ENCODE peak calls at places on chromosomes 16 and 17, in six cellular contexts. One of them, this sample, is unnamed.

GRCh38 chr16:55436587-55436986 is 42.4 kb upstream of the MMP2 start:
- DNase-seq in stimulated activated CD4-positive, alpha-beta T cell treated with anti-CD3 and anti-CD28 coated beads, Interleukin-12 subunit alpha, Interleukin-12 subunit beta, amount 100 ng/mL, for 4 hours: no peak
- DNase-seq in Kasumi-1: no peak
- DNase-seq in stimulated activated CD8-positive, alpha-beta memory T cell treated with anti-CD3 and anti-CD28 coated beads, Interleukin-4, amount 100 ng/mL, for 24 hours: no peak
- DNase-seq in germinal center: no peak
- DNase-seq in left kidney: no peak
- DNase-seq in this sample: no peak

GRCh38 chr16:30535777-30536190 is 1.1 kb upstream of the ZNF747 start:
- DNase-seq in stimulated activated CD4-positive, alpha-beta T cell treated with anti-CD3 and anti-CD28 coated beads, Interleukin-12 subunit alpha, Interleukin-12 subunit beta, amount 100 ng/mL, for 4 hours: peak
- DNase-seq in stimulated activated CD8-positive, alpha-beta memory T cell treated with anti-CD3 and anti-CD28 coated beads, Interleukin-4, amount 100 ng/mL, for 24 hours: no peak
- DNase-seq in Kasumi-1: peak
- DNase-seq in left kidney: peak
- DNase-seq in germinal center: peak
- DNase-seq in this sample: peak

GRCh38 chr16:48564544-48565444 is 45.2 kb downstream of the N4BP1 start:
- DNase-seq in germinal center: no peak
- DNase-seq in Kasumi-1: no peak
- DNase-seq in stimulated activated CD4-positive, alpha-beta T cell treated with anti-CD3 and anti-CD28 coated beads, Interleukin-12 subunit alpha, Interleukin-12 subunit beta, amount 100 ng/mL, for 4 hours: no peak
- DNase-seq in left kidney: no peak
- DNase-seq in stimulated activated CD8-positive, alpha-beta memory T cell treated with anti-CD3 and anti-CD28 coated beads, Interleukin-4, amount 100 ng/mL, for 24 hours: no peak
- DNase-seq in this sample: no peak

GRCh38 chr16:74309789-74310781 is 13.5 kb downstream of the PSMD7 start:
- DNase-seq in left kidney: peak
- DNase-seq in germinal center: peak
- DNase-seq in Kasumi-1: peak
- DNase-seq in stimulated activated CD4-positive, alpha-beta T cell treated with anti-CD3 and anti-CD28 coated beads, Interleukin-12 subunit alpha, Interleukin-12 subunit beta, amount 100 ng/mL, for 4 hours: no peak
- DNase-seq in stimulated activated CD8-positive, alpha-beta memory T cell treated with anti-CD3 and anti-CD28 coated beads, Interleukin-4, amount 100 ng/mL, for 24 hours: no peak
- DNase-seq in this sample: peak

GRCh38 chr17:41324180-41325075 is 8.9 kb upstream of the KRTAP17-1 start:
- DNase-seq in germinal center: no peak
- DNase-seq in stimulated activated CD8-positive, alpha-beta memory T cell treated with anti-CD3 and anti-CD28 coated beads, Interleukin-4, amount 100 ng/mL, for 24 hours: no peak
- DNase-seq in stimulated activated CD4-positive, alpha-beta T cell treated with anti-CD3 and anti-CD28 coated beads, Interleukin-12 subunit alpha, Interleukin-12 subunit beta, amount 100 ng/mL, for 4 hours: no peak
- DNase-seq in left kidney: peak
- DNase-seq in Kasumi-1: no peak
- DNase-seq in this sample: no peak

GRCh38 chr17:1753767-1754429 is 8.0 kb upstream of the SERPINF1 start:
- DNase-seq in germinal center: no peak
- DNase-seq in stimulated activated CD4-positive, alpha-beta T cell treated with anti-CD3 and anti-CD28 coated beads, Interleukin-12 subunit alpha, Interleukin-12 subunit beta, amount 100 ng/mL, for 4 hours: no peak
- DNase-seq in stimulated activated CD8-positive, alpha-beta memory T cell treated with anti-CD3 and anti-CD28 coated beads, Interleukin-4, amount 100 ng/mL, for 24 hours: no peak
- DNase-seq in left kidney: no peak
- DNase-seq in Kasumi-1: no peak
- DNase-seq in this sample: no peak

GRCh38 chr17:62802531-62803205 is 5.4 kb downstream of the MARCHF10 start:
- DNase-seq in stimulated activated CD4-positive, alpha-beta T cell treated with anti-CD3 and anti-CD28 coated beads, Interleukin-12 subunit alpha, Interleukin-12 subunit beta, amount 100 ng/mL, for 4 hours: no peak
- DNase-seq in Kasumi-1: no peak
- DNase-seq in stimulated activated CD8-positive, alpha-beta memory T cell treated with anti-CD3 and anti-CD28 coated beads, Interleukin-4, amount 100 ng/mL, for 24 hours: no peak
- DNase-seq in germinal center: no peak
- DNase-seq in left kidney: peak
- DNase-seq in this sample: no peak

GRCh38 chr16:123971-124370 is 14.5 kb downstream of the NPRL3 start:
- DNase-seq in germinal center: no peak
- DNase-seq in Kasumi-1: no peak
- DNase-seq in stimulated activated CD8-positive, alpha-beta memory T cell treated with anti-CD3 and anti-CD28 coated beads, Interleukin-4, amount 100 ng/mL, for 24 hours: no peak
- DNase-seq in stimulated activated CD4-positive, alpha-beta T cell treated with anti-CD3 and anti-CD28 coated beads, Interleukin-12 subunit alpha, Interleukin-12 subunit beta, amount 100 ng/mL, for 4 hours: no peak
- DNase-seq in left kidney: no peak
- DNase-seq in this sample: no peak

GRCh38 chr17:65745241-65745640 is 183.8 kb upstream of the AXIN2 start:
- DNase-seq in stimulated activated CD4-positive, alpha-beta T cell treated with anti-CD3 and anti-CD28 coated beads, Interleukin-12 subunit alpha, Interleukin-12 subunit beta, amount 100 ng/mL, for 4 hours: no peak
- DNase-seq in stimulated activated CD8-positive, alpha-beta memory T cell treated with anti-CD3 and anti-CD28 coated beads, Interleukin-4, amount 100 ng/mL, for 24 hours: no peak
- DNase-seq in Kasumi-1: no peak
- DNase-seq in left kidney: no peak
- DNase-seq in germinal center: no peak
- DNase-seq in this sample: no peak

GRCh38 chr16:46775214-46775613 is 27.1 kb upstream of the MYLK3 start:
- DNase-seq in stimulated activated CD8-positive, alpha-beta memory T cell treated with anti-CD3 and anti-CD28 coated beads, Interleukin-4, amount 100 ng/mL, for 24 hours: no peak
- DNase-seq in left kidney: no peak
- DNase-seq in germinal center: no peak
- DNase-seq in Kasumi-1: no peak
- DNase-seq in stimulated activated CD4-positive, alpha-beta T cell treated with anti-CD3 and anti-CD28 coated beads, Interleukin-12 subunit alpha, Interleukin-12 subunit beta, amount 100 ng/mL, for 4 hours: no peak
- DNase-seq in this sample: no peak

GRCh38 chr17:64277831-64278562 is 14.9 kb upstream of the TEX2 start:
- DNase-seq in germinal center: no peak
- DNase-seq in stimulated activated CD8-positive, alpha-beta memory T cell treated with anti-CD3 and anti-CD28 coated beads, Interleukin-4, amount 100 ng/mL, for 24 hours: no peak
- DNase-seq in Kasumi-1: no peak
- DNase-seq in left kidney: no peak
- DNase-seq in stimulated activated CD4-positive, alpha-beta T cell treated with anti-CD3 and anti-CD28 coated beads, Interleukin-12 subunit alpha, Interleukin-12 subunit beta, amount 100 ng/mL, for 4 hours: no peak
- DNase-seq in this sample: no peak

GRCh38 chr17:75173526-75173925 is 9.2 kb downstream of the SUMO2 start:
- DNase-seq in left kidney: no peak
- DNase-seq in stimulated activated CD4-positive, alpha-beta T cell treated with anti-CD3 and anti-CD28 coated beads, Interleukin-12 subunit alpha, Interleukin-12 subunit beta, amount 100 ng/mL, for 4 hours: no peak
- DNase-seq in germinal center: no peak
- DNase-seq in stimulated activated CD8-positive, alpha-beta memory T cell treated with anti-CD3 and anti-CD28 coated beads, Interleukin-4, amount 100 ng/mL, for 24 hours: no peak
- DNase-seq in Kasumi-1: no peak
- DNase-seq in this sample: no peak

GRCh38 chr17:50388728-50389127 is 8.6 kb downstream of the LRRC59 start:
- DNase-seq in Kasumi-1: no peak
- DNase-seq in germinal center: no peak
- DNase-seq in stimulated activated CD4-positive, alpha-beta T cell treated with anti-CD3 and anti-CD28 coated beads, Interleukin-12 subunit alpha, Interleukin-12 subunit beta, amount 100 ng/mL, for 4 hours: no peak
- DNase-seq in stimulated activated CD8-positive, alpha-beta memory T cell treated with anti-CD3 and anti-CD28 coated beads, Interleukin-4, amount 100 ng/mL, for 24 hours: no peak
- DNase-seq in left kidney: no peak
- DNase-seq in this sample: no peak

GRCh38 chr17:29433551-29433950 is 43.4 kb downstream of the TAOK1 start:
- DNase-seq in stimulated activated CD8-positive, alpha-beta memory T cell treated with anti-CD3 and anti-CD28 coated beads, Interleukin-4, amount 100 ng/mL, for 24 hours: no peak
- DNase-seq in left kidney: peak
- DNase-seq in germinal center: no peak
- DNase-seq in stimulated activated CD4-positive, alpha-beta T cell treated with anti-CD3 and anti-CD28 coated beads, Interleukin-12 subunit alpha, Interleukin-12 subunit beta, amount 100 ng/mL, for 4 hours: no peak
- DNase-seq in Kasumi-1: peak
- DNase-seq in this sample: no peak

GRCh38 chr17:38653679-38654078 is 21.1 kb downstream of the EPOP start:
- DNase-seq in left kidney: no peak
- DNase-seq in stimulated activated CD8-positive, alpha-beta memory T cell treated with anti-CD3 and anti-CD28 coated beads, Interleukin-4, amount 100 ng/mL, for 24 hours: no peak
- DNase-seq in stimulated activated CD4-positive, alpha-beta T cell treated with anti-CD3 and anti-CD28 coated beads, Interleukin-12 subunit alpha, Interleukin-12 subunit beta, amount 100 ng/mL, for 4 hours: no peak
- DNase-seq in Kasumi-1: no peak
- DNase-seq in germinal center: no peak
- DNase-seq in this sample: no peak

This sample was measured in HEK293T.